ENCODE peak calls at places on chromosomes 4 and X, in four cellular contexts. K is hepatocyte, F is GM23248, U is SK-N-SH. N is an unnamed sample.

GRCh38 chrX:153973127-153974002 is 811 bp downstream of the TMEM187 start:
- DNase-seq in F (no peak), K (no peak), U (no peak), N (no peak)

GRCh38 chr4:79977131-79977840 is 95.7 kb downstream of the ANTXR2 start:
- DNase-seq in U (no peak), F (no peak), K (no peak), N (no peak)

GRCh38 chr4:26326791-26327190 is 6.0 kb downstream of the RBPJ start:
- DNase-seq in F (peak), K (no peak), U (no peak), N (no peak)

GRCh38 chr4:38523054-38523453 is 140.9 kb upstream of the KLF3 start:
- DNase-seq in U (no peak), F (no peak), K (no peak), N (no peak)

GRCh38 chr4:175536852-175537453 is 275.1 kb downstream of the GPM6A start:
- DNase-seq in U (peak), K (peak), F (peak), N (peak)

GRCh38 chr4:15784959-15785634 is 7.0 kb downstream of the CD38 start:
- DNase-seq in U (no peak), K (no peak), F (no peak), N (no peak)

GRCh38 chr4:156763511-156763910 is 208.1 kb downstream of the PDGFC start:
- DNase-seq in U (peak), K (no peak), F (no peak), N (no peak)

GRCh38 chr4:155529197-155529596 is 137.5 kb upstream of the GUCY1A1 start:
- DNase-seq in K (no peak), F (peak), U (peak), N (peak)

GRCh38 chrX:105463483-105463882 is 243.0 kb upstream of the TEX13A start:
- DNase-seq in K (no peak), U (no peak), F (no peak), N (no peak)

GRCh38 chr4:88211473-88212252 is 53.2 kb upstream of the ABCG2 start:
- DNase-seq in U (peak), K (peak), F (peak), N (peak)

GRCh38 chrX:118534716-118535493 is 39.3 kb downstream of the DOCK11 start:
- DNase-seq in U (no peak), F (peak), K (no peak), N (peak)

GRCh38 chr4:142558851-142559250 is 287.2 kb downstream of the INPP4B start:
- DNase-seq in K (no peak), U (no peak), F (peak), N (peak)

GRCh38 chr4:129344058-129344457 is 248.1 kb downstream of the C4orf33 start:
- DNase-seq in K (peak), U (peak), F (peak), N (peak)

GRCh38 chr4:139144161-139144859 is 32.7 kb downstream of the ELF2 start:
- DNase-seq in U (no peak), F (peak), K (peak), N (peak)

GRCh38 chr4:110900206-110900769 is 277.4 kb upstream of the PITX2 start:
- DNase-seq in K (no peak), U (no peak), F (peak), N (no peak)

GRCh38 chr4:123412700-123413512 is 16.3 kb downstream of the SPRY1 start:
- DNase-seq in U (no peak), F (peak), K (no peak), N (no peak)

GRCh38 chr4:176794151-176794550 is 1.4 kb upstream of the VEGFC start:
- DNase-seq in K (no peak), F (peak), U (no peak), N (no peak)

GRCh38 chr4:181685461-181685860 is 557.7 kb upstream of the TENM3 start:
- DNase-seq in U (no peak), K (no peak), F (peak), N (no peak)

GRCh38 chr4:181687116-181687515 is 556.1 kb upstream of the TENM3 start:
- DNase-seq in F (no peak), U (no peak), K (no peak), N (no peak)

GRCh38 chr4:181688416-181688815 is 554.8 kb upstream of the TENM3 start:
- DNase-seq in U (no peak), K (no peak), F (peak), N (no peak)

GRCh38 chr4:181685911-181686310 is 557.3 kb upstream of the TENM3 start:
- DNase-seq in U (no peak), F (peak), K (no peak), N (no peak)

DNA sequence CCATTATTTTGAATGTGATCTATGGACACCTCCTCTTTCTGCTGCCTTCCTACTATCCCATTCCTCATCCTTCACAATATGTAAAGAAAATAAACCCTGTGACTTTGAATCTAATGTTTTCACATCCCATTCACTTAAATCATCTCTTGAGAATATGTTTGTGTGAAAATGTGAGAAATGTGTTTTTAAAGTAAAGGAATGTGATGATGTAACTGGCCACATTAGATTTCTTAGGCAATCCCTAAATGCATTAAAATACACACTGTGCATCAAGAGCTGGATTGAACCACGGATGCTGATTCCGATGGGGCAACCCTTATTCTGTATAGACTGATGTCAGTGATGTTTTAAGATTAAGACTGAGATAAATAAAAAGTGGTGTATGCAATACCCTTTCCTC is 558.9 kb upstream of the TENM3 start:
- DNase-seq in F (peak), U (no peak), K (no peak), N (no peak)
- TF ChIP-seq EZH2phosphoT487 in F (no peak), U (no peak), K (no peak), N (no peak)

DNA sequence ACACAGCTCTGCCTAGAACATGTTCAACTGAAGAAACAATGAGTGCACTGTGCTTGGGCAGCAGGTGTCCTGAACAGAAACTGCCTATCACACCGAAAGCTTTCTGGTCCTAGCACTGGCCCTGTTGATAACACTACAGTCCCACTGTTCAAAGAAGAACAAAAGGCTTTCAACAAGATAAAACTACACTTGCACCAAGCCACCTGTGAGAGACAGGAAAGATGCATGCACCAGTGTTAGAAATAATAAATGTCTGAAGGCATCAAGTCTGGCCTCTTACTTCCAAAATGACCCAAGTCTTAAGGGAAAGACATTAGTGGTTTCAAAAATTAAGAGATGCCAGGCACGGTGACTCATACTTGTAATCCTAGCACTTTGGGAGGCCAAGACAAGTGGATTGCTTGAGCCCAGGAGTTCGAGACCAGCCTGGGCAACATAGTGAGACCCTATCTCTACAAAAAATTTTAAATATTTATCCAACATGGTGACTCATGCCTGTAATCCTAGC is 68.7 kb downstream of the APBB2 start:
- DNase-seq in U (no peak), K (no peak), F (peak), N (peak)
- TF ChIP-seq EZH2phosphoT487 in U (no peak), K (no peak), F (no peak), N (no peak)

GRCh38 chrX:55908685-55909212 is 191.2 kb downstream of the RRAGB start:
- DNase-seq in F (peak), U (no peak), K (peak), N (peak)
- TF ChIP-seq EZH2phosphoT487 in F (no peak), U (no peak), K (no peak), N (no peak)

GRCh38 chr4:73948990-73949706 is 32.7 kb downstream of the PF4 start:
- DNase-seq in K (no peak), F (no peak), U (no peak), N (no peak)
- TF ChIP-seq EZH2phosphoT487 in K (no peak), F (no peak), U (no peak), N (no peak)

DNA sequence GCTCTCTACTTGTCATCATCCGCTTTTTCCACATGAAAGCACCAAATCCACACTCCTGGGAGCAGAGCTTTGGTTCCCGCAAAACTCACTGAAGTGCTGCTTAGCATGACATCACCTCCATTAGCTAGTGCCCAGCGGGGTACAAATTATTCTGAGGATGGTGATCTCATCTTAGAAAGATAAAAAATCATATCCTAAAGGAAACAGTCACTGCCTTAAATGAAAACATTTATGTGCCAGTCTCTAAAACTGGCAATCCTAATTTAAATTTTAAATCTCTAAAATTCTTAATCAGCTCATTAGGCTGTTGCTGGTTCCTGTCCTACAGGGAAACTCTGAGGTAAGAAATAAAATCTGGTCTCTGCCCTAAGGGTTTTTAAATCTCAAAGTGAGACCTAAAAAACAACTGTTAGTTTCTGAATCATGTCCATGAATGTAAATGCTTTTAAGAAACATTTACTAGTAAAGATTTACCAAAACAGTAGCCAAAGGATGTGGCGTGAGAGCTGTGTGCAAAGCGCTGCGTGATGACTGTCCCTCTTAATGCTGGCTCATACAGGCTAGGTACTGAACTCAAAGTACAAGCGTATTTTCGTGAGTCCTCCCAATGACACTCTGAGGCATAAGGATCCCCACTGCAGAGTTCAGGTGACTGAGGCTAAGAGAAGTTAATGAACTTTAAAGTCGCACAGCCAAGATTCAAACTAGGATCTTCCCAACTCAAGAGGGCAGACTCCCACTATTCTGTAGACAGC is 4.5 kb downstream of the CASP3 start:
- DNase-seq in K (no peak), U (no peak), F (peak), N (no peak)
- TF ChIP-seq EZH2phosphoT487 in K (no peak), U (no peak), F (no peak), N (no peak)

DNA sequence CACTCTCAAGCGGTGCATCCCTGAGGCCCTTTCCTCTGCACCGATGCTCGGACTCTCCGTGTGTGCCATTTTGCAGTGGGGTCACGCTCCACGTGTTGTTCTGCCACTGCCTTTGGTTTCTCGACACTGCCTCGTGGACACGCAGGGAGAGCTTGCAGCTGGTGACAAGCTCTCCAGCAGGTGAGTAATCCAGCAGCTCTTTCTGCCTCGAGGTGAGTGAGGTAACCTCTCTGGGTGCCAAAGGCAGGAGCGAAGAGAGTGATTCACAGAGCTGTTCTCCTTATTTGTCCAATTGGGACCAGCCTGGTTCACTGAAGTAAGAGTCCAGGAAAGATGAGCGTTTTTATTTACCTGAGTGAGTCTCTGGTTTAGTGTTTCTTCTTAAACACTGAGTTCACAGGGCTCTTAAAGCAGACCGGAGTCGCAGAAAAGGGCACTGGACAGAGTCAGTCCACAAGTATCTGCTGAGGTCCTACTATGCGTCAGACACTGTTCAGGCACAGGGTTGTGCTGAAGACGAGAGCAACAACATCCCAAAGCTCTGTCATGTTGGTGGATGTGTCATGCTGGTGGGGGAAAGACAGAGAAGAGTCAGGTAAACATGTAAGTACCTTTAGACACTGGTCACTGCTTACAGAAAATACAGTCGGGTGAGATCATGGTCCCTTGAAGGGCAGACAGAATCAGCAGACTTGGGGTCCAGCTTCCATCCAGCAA is 61.8 kb downstream of the FHDC1 start:
- DNase-seq in K (peak), F (no peak), U (no peak), N (no peak)
- TF ChIP-seq EZH2phosphoT487 in K (no peak), F (no peak), U (no peak), N (no peak)

GRCh38 chr4:475962-476361 is 23.0 kb downstream of the ZNF721 start:
- DNase-seq in F (no peak), U (no peak), K (no peak), N (no peak)

GRCh38 chr4:477686-478085 is 21.3 kb downstream of the ZNF721 start:
- DNase-seq in K (no peak), F (no peak), U (no peak), N (no peak)

GRCh38 chr4:476501-476900 is 22.5 kb downstream of the ZNF721 start:
- DNase-seq in F (peak), K (no peak), U (no peak), N (no peak)

GRCh38 chr4:473575-474457 is 25.1 kb downstream of the ZNF721 start:
- DNase-seq in U (peak), F (peak), K (peak), N (peak)

DNA sequence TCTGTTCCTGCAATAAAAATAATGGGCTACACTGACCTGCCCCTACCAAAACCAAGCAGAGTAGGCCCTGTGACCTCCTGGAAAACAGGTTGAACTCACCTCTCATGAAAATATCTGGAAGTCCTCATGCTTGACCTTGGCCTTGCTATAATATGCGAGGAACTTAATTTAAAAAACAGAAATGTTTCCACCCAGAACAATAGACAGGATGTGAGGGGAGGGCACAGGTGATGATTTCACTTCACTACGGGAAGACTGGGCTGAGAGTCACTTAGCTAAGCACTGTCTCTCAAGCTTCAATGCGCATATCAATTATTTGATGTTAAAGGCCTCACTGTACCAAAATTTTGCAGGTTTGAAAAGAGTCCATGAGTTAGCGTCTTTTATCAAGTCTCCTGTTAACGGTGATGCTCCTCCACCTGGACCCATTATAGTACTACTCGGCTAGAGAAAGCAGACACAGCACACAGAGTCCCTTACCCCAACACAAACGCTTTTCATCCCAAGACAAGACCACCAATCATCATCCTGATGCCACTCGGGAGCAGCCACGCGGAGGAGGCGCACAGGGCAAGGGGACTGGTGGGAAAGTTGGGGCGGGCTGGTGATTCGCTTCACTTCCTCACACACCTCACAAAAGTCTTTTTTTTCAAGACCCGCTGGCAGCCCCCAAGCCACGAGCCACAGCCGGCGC is 25.9 kb downstream of the ZNF721 start:
- DNase-seq in U (peak), F (peak), K (no peak), N (peak)
- TF ChIP-seq EZH2phosphoT487 in U (no peak), F (no peak), K (no peak), N (no peak)

N was measured in neural progenitor cell.